ENCODE peak calls at places on chromosomes 1 and 21, in four cellular contexts. G is pancreas, I is HFF-Myc, X is GM10248. F is an unnamed sample.

GRCh38 chr21:15625363-15625762 is 104.4 kb upstream of the USP25 start:
- DNase-seq in G (no peak), I (no peak), X (no peak), F (no peak)

GRCh38 chr1:228341450-228341813 is 65.2 kb downstream of the TRIM11 start:
- DNase-seq in G (peak; percentile 33), I (no peak), X (no peak), F (no peak)

GRCh38 chr1:209387969-209388329 is 195.6 kb upstream of the CAMK1G start:
- DNase-seq in G (no peak), I (no peak), X (no peak), F (no peak)

GRCh38 chr1:85911742-85912141 is 203.5 kb upstream of the ZNHIT6 start:
- DNase-seq in G (no peak), I (peak; percentile 1), X (no peak), F (no peak)

GRCh38 chr1:116537439-116537838 is 33.4 kb downstream of the CD58 start:
- DNase-seq in G (no peak), I (no peak), X (no peak), F (no peak)

GRCh38 chr21:44969965-44970755 is 30.3 kb downstream of the SLX9 start:
- DNase-seq in G (no peak), I (no peak), X (no peak), F (no peak)

GRCh38 chr1:6166221-6166620 is 13.9 kb downstream of the CHD5 start:
- DNase-seq in G (no peak), I (no peak), X (no peak), F (no peak)

GRCh38 chr1:48532976-48533375 is 61.0 kb upstream of the SPATA6 start:
- DNase-seq in G (no peak), I (no peak), X (no peak), F (no peak)

GRCh38 chr21:15560383-15561056 is 169.3 kb upstream of the USP25 start:
- DNase-seq in G (no peak), I (no peak), X (no peak), F (no peak)

GRCh38 chr1:3822421-3822820 is 26.1 kb upstream of the LRRC47 start:
- DNase-seq in G (no peak), I (no peak), X (no peak), F (no peak)

GRCh38 chr1:3831689-3832088 is 25.3 kb downstream of the CEP104 start:
- DNase-seq in G (no peak), I (peak; percentile 58), X (no peak), F (no peak)

GRCh38 chr1:3821934-3822307 is 25.6 kb upstream of the LRRC47 start:
- DNase-seq in G (no peak), I (no peak), X (no peak), F (no peak)

GRCh38 chr1:3824650-3825049 is 28.4 kb upstream of the LRRC47 start:
- DNase-seq in G (no peak), I (no peak), X (no peak), F (no peak)

DNA sequence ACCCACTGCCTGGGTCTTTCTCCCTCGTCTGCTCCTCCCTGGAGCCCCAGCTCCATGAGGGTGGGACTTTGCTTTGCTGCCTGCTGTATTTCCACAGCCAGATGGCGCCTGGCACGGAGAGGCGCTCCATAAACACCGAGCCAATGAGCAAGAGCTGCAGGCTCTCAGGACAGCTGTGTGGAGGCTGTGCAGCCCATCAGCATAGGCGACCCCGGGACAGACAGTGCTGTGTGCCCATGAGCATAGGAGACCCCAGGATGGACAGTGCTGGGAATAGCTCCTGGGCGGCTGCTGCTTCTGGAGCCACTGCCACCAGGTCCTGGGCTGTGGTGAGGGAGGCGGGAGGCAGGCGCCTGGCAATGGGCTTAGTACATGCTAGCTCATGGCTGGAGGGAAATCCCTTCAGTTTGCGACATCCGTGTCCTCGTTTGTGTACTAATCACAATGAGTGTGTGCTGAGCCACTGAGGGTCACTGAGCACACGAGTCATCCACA is 29.2 kb downstream of the CEP104 start:
- DNase-seq in G (no peak), I (no peak), X (no peak), F (no peak)
- TF ChIP-seq CTCF in G (no peak), I (no peak), X (no peak), F (no peak)

DNA sequence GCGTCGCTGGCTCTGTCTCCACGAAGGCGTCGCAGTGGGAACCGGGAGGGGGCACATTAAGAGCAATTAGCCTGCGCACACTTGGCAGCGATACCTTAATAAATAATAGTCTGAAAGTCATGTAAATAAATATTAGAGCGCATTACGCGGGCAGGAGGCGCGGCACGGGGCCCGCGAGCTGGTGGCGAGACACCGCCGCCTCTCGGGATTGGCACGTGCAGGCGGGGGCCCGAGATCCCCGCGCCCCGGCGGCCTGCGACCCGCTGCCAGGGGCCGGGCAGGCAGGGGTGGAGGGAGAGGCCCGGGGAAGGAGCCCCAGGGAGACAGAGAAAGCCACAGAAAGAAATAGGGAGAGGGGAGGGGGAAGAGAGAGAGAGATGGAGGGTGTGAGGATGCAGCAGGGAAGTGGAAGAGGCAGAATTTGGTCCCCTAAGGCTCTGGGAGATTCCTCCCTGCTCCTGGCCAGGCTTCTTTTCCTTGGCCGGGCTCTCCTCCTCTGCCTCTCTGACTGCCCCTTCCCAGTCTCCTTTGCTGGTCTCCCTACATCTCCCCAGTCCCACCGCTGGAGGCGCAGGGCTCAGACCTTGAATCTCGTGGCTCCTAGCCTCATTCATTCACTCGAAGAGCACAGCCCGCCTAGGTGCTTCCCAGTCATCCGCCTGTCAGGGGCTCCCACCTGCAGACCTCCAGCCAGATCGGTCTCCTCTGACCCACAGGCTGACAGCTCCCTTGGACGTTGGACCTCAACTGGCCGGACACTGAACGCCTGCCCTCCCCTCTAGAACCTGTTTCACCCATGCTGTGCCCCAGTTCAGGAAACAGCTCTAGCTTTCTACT is 76.3 kb downstream of the VWA5B1 start:
- DNase-seq in G (peak; percentile 50), I (peak; percentile 6), X (peak; percentile 53), F (peak; percentile 60)
- TF ChIP-seq CTCF in G (peak; percentile 35), I (peak; percentile 61), X (no peak), F (peak; percentile 33)

DNA sequence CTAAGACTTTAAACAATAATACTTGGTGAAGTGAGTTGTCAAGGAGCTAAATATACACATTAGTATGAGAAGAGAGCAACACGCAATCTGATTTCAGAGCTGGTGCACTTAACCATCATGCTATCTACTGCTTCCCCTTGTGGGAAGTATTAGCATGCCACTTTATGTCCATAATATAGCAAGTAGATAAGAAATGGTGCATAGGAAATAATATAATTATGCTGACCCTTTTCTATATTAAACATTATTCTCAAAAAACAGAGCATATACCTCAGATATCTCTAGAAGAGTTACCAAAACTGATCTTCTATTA is 63.4 kb downstream of the MAGI3 start:
- DNase-seq in G (no peak), I (no peak), X (no peak), F (no peak)
- TF ChIP-seq CTCF in G (no peak), I (no peak), X (no peak), F (no peak)

GRCh38 chr1:192808588-192809285 is at the start of gene RGS2:
- DNase-seq in G (peak; percentile 95), I (peak; percentile 80), X (peak; percentile 91), F (peak; percentile 92)
- TF ChIP-seq CTCF in G (no peak), I (no peak), X (peak; percentile 28), F (no peak)

DNA sequence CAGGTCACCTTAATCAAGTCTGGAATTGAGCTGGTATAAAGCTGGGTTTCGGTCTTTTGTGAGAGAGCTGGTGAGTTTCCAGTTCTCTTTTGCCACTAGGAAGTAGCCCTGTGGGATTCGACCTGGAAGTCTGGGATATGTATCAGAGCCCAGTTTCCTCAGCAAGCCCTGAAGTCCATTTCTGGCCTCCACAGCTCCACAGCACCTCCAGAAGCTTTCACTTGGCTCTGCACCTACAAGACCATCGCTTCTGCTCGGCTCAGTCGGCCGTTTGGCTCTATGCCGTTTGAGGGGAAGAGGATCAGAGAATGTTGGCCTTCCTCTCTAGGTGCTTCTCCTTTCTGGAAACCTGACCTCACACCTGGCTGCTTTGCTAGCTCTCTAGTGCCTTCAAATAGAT is 148.0 kb downstream of the GALNT2 start:
- DNase-seq in G (peak; percentile 60), I (no peak), X (no peak), F (no peak)
- TF ChIP-seq CTCF in G (peak; percentile 23), I (no peak), X (peak; percentile 18), F (peak; percentile 21)

GRCh38 chr1:202683029-202683428 is 27.2 kb downstream of the SYT2 start:
- DNase-seq in G (no peak), I (no peak), X (no peak), F (no peak)

GRCh38 chr1:202680586-202681352 is 29.5 kb downstream of the SYT2 start:
- DNase-seq in G (no peak), I (no peak), X (no peak), F (no peak)

GRCh38 chr1:202682477-202682876 is 27.8 kb downstream of the SYT2 start:
- DNase-seq in G (no peak), I (no peak), X (no peak), F (no peak)

GRCh38 chr1:202677433-202677832 is 32.8 kb downstream of the SYT2 start:
- DNase-seq in G (no peak), I (no peak), X (no peak), F (no peak)
- TF ChIP-seq CTCF in G (no peak), I (no peak), X (no peak), F (no peak)

DNA sequence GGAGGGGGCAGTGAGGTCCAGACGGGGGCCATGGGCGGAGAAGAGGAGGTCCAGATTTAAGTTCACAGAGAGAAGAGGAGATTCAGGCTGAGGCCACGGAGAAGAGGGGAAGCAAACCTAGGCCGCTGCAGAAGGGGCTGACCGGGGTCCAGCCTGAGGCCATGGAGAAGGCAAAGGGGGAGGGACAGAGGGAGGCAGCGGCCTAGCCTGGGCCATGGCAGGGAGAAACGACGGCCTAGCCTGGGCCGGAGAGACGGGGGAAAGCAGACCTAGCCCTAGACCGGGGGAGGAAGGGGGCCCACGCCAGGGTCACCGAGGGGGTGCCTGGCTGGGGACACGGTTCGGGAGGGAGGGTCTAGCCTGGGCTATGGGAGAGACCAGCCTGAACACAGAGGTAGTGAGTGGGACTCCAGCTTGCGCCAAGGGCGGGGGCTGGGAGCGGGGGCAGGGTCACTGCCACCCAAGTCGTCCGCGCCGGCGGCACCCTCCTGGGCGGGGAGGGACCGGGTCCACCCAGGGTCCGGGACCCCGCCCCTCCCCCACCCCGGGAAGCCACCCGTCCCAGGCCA is 462 bp downstream of the CAPZB start:
- DNase-seq in G (no peak), I (no peak), X (no peak), F (no peak)
- TF ChIP-seq CTCF in G (no peak), I (no peak), X (no peak), F (no peak)

DNA sequence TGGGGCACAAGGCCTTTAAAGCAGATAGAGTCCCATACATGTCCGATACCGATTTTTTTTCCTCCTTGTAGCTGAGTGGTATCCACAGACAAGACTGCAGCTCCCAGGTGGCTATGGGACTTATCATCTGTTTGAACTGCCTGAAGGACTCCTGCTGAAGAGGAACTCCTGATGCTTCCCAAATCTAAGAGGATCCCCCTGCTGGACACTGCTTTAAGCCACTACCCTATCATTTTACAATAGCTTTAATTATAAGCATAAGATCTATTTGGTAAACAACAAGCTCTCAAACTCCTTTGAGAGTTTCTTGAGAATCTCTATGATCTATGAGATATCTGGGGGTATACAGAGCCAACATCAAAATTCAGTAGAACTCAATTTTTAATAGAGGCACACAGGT is 11.7 kb downstream of the NDC1 start:
- DNase-seq in G (no peak), I (peak; percentile 17), X (no peak), F (no peak)
- TF ChIP-seq CTCF in G (no peak), I (peak; percentile 44), X (no peak), F (no peak)

GRCh38 chr1:234125283-234125682 is 220.8 kb downstream of the SLC35F3 start:
- DNase-seq in G (no peak), I (no peak), X (peak; percentile 32), F (peak; percentile 42)
- TF ChIP-seq CTCF in G (no peak), I (peak; percentile 45), X (no peak), F (peak; percentile 30)

F was measured in GM13977.